ENCODE peak calls at places on chromosomes 3 and 15, in nine cellular contexts. One of them, this sample, is unnamed.
A peak's percentile ranks its signal among the peaks of the same experiment; 100 is the strongest.

GRCh38 chr3:127206611-127207516 is 13.9 kb downstream of the PRR23E start:
- DNase-seq in cardiac muscle cell: no peak
- DNase-seq in WERI-Rb-1: no peak
- DNase-seq in fibroblast of the aortic adventitia: no peak
- DNase-seq in cardiac fibroblast: no peak
- DNase-seq in lower leg skin: no peak
- DNase-seq in brain microvascular endothelial cell: no peak
- DNase-seq in ascending aorta: no peak
- DNase-seq in MCF 10A: no peak
- DNase-seq in this sample: no peak

GRCh38 chr3:30075514-30075913 is 530.9 kb upstream of the TGFBR2 start:
- DNase-seq in fibroblast of the aortic adventitia: no peak
- DNase-seq in lower leg skin: no peak
- DNase-seq in brain microvascular endothelial cell: no peak
- DNase-seq in WERI-Rb-1: no peak
- DNase-seq in cardiac fibroblast: no peak
- DNase-seq in MCF 10A: no peak
- DNase-seq in ascending aorta: no peak
- DNase-seq in cardiac muscle cell: no peak
- DNase-seq in this sample: no peak

GRCh38 chr3:103295974-103296570 is 861.3 kb downstream of the ZPLD1 start:
- DNase-seq in MCF 10A: peak; percentile 23
- DNase-seq in cardiac muscle cell: peak; percentile 1
- DNase-seq in ascending aorta: no peak
- DNase-seq in WERI-Rb-1: no peak
- DNase-seq in cardiac fibroblast: peak; percentile 9
- DNase-seq in brain microvascular endothelial cell: peak; percentile 2
- DNase-seq in lower leg skin: no peak
- DNase-seq in fibroblast of the aortic adventitia: no peak
- DNase-seq in this sample: no peak

GRCh38 chr3:110814170-110815007 is 257.2 kb upstream of the NECTIN3 start:
- DNase-seq in cardiac fibroblast: peak; percentile 93
- DNase-seq in fibroblast of the aortic adventitia: peak; percentile 70
- DNase-seq in MCF 10A: peak; percentile 76
- DNase-seq in lower leg skin: no peak
- DNase-seq in cardiac muscle cell: peak; percentile 81
- DNase-seq in ascending aorta: no peak
- DNase-seq in WERI-Rb-1: no peak
- DNase-seq in brain microvascular endothelial cell: peak; percentile 78
- DNase-seq in this sample: peak; percentile 62

GRCh38 chr3:43879166-43879565 is 188.4 kb downstream of the ABHD5 start:
- DNase-seq in cardiac muscle cell: no peak
- DNase-seq in cardiac fibroblast: peak; percentile 60
- DNase-seq in fibroblast of the aortic adventitia: no peak
- DNase-seq in brain microvascular endothelial cell: no peak
- DNase-seq in lower leg skin: no peak
- DNase-seq in ascending aorta: no peak
- DNase-seq in WERI-Rb-1: peak; percentile 49
- DNase-seq in MCF 10A: peak; percentile 50
- DNase-seq in this sample: peak; percentile 59

GRCh38 chr3:179871782-179872181 is 165.0 kb downstream of the PEX5L start:
- DNase-seq in brain microvascular endothelial cell: no peak
- DNase-seq in MCF 10A: no peak
- DNase-seq in cardiac muscle cell: no peak
- DNase-seq in ascending aorta: no peak
- DNase-seq in WERI-Rb-1: no peak
- DNase-seq in fibroblast of the aortic adventitia: no peak
- DNase-seq in cardiac fibroblast: no peak
- DNase-seq in lower leg skin: no peak
- DNase-seq in this sample: no peak

GRCh38 chr15:91223902-91224301 is 123.8 kb downstream of the SV2B start:
- DNase-seq in lower leg skin: no peak
- DNase-seq in MCF 10A: no peak
- DNase-seq in fibroblast of the aortic adventitia: no peak
- DNase-seq in brain microvascular endothelial cell: no peak
- DNase-seq in ascending aorta: no peak
- DNase-seq in WERI-Rb-1: no peak
- DNase-seq in cardiac muscle cell: no peak
- DNase-seq in cardiac fibroblast: no peak
- DNase-seq in this sample: no peak

GRCh38 chr3:4350789-4351163 is 47.6 kb downstream of the SETMAR start:
- DNase-seq in MCF 10A: peak; percentile 68
- DNase-seq in fibroblast of the aortic adventitia: peak; percentile 88
- DNase-seq in cardiac muscle cell: peak; percentile 91
- DNase-seq in WERI-Rb-1: peak; percentile 42
- DNase-seq in ascending aorta: no peak
- DNase-seq in cardiac fibroblast: peak; percentile 91
- DNase-seq in lower leg skin: peak; percentile 35
- DNase-seq in brain microvascular endothelial cell: peak; percentile 44
- DNase-seq in this sample: peak; percentile 28

GRCh38 chr15:81277851-81278250 is 46.1 kb downstream of the STARD5 start:
- DNase-seq in fibroblast of the aortic adventitia: no peak
- DNase-seq in ascending aorta: no peak
- DNase-seq in WERI-Rb-1: no peak
- DNase-seq in lower leg skin: no peak
- DNase-seq in cardiac muscle cell: no peak
- DNase-seq in cardiac fibroblast: no peak
- DNase-seq in MCF 10A: no peak
- DNase-seq in brain microvascular endothelial cell: no peak
- DNase-seq in this sample: no peak

GRCh38 chr15:61639491-61639890 is 410.4 kb upstream of the RORA start:
- DNase-seq in cardiac fibroblast: no peak
- DNase-seq in fibroblast of the aortic adventitia: no peak
- DNase-seq in cardiac muscle cell: no peak
- DNase-seq in ascending aorta: no peak
- DNase-seq in WERI-Rb-1: peak; percentile 80
- DNase-seq in MCF 10A: no peak
- DNase-seq in brain microvascular endothelial cell: no peak
- DNase-seq in lower leg skin: no peak
- DNase-seq in this sample: no peak

GRCh38 chr15:61640751-61641150 is 411.6 kb upstream of the RORA start:
- DNase-seq in ascending aorta: no peak
- DNase-seq in brain microvascular endothelial cell: no peak
- DNase-seq in MCF 10A: no peak
- DNase-seq in cardiac muscle cell: no peak
- DNase-seq in cardiac fibroblast: no peak
- DNase-seq in WERI-Rb-1: no peak
- DNase-seq in lower leg skin: no peak
- DNase-seq in fibroblast of the aortic adventitia: no peak
- DNase-seq in this sample: no peak

GRCh38 chr15:61641645-61642044 is 412.5 kb upstream of the RORA start:
- DNase-seq in MCF 10A: no peak
- DNase-seq in brain microvascular endothelial cell: no peak
- DNase-seq in WERI-Rb-1: no peak
- DNase-seq in fibroblast of the aortic adventitia: no peak
- DNase-seq in lower leg skin: no peak
- DNase-seq in cardiac muscle cell: no peak
- DNase-seq in ascending aorta: no peak
- DNase-seq in cardiac fibroblast: no peak
- DNase-seq in this sample: no peak

GRCh38 chr15:61644550-61644949 is 415.4 kb upstream of the RORA start:
- DNase-seq in ascending aorta: no peak
- DNase-seq in brain microvascular endothelial cell: no peak
- DNase-seq in MCF 10A: no peak
- DNase-seq in WERI-Rb-1: peak; percentile 28
- DNase-seq in lower leg skin: no peak
- DNase-seq in cardiac fibroblast: no peak
- DNase-seq in cardiac muscle cell: peak; percentile 9
- DNase-seq in fibroblast of the aortic adventitia: no peak
- DNase-seq in this sample: no peak
- TF ChIP-seq CTCF in ascending aorta: no peak
- TF ChIP-seq CTCF in brain microvascular endothelial cell: no peak
- TF ChIP-seq CTCF in MCF 10A: no peak
- TF ChIP-seq CTCF in WERI-Rb-1: no peak
- TF ChIP-seq CTCF in lower leg skin: no peak
- TF ChIP-seq CTCF in cardiac fibroblast: no peak
- TF ChIP-seq CTCF in cardiac muscle cell: peak; percentile 9
- TF ChIP-seq CTCF in fibroblast of the aortic adventitia: no peak
- TF ChIP-seq CTCF in this sample: no peak

GRCh38 chr3:53668872-53669271 is 174.5 kb downstream of the CACNA1D start:
- DNase-seq in cardiac muscle cell: peak; percentile 16
- DNase-seq in MCF 10A: peak; percentile 13
- DNase-seq in brain microvascular endothelial cell: no peak
- DNase-seq in lower leg skin: no peak
- DNase-seq in cardiac fibroblast: no peak
- DNase-seq in ascending aorta: no peak
- DNase-seq in fibroblast of the aortic adventitia: peak; percentile 12
- DNase-seq in WERI-Rb-1: no peak
- DNase-seq in this sample: no peak
- TF ChIP-seq CTCF in cardiac muscle cell: peak; percentile 51
- TF ChIP-seq CTCF in MCF 10A: peak; percentile 31
- TF ChIP-seq CTCF in brain microvascular endothelial cell: peak; percentile 65
- TF ChIP-seq CTCF in lower leg skin: no peak
- TF ChIP-seq CTCF in cardiac fibroblast: peak; percentile 31
- TF ChIP-seq CTCF in ascending aorta: no peak
- TF ChIP-seq CTCF in fibroblast of the aortic adventitia: peak; percentile 45
- TF ChIP-seq CTCF in WERI-Rb-1: peak; percentile 46
- TF ChIP-seq CTCF in this sample: no peak

GRCh38 chr15:98344591-98344990 is 303.7 kb upstream of the IGF1R start:
- DNase-seq in WERI-Rb-1: no peak
- DNase-seq in lower leg skin: no peak
- DNase-seq in ascending aorta: no peak
- DNase-seq in cardiac fibroblast: no peak
- DNase-seq in MCF 10A: no peak
- DNase-seq in brain microvascular endothelial cell: no peak
- DNase-seq in cardiac muscle cell: no peak
- DNase-seq in fibroblast of the aortic adventitia: no peak
- DNase-seq in this sample: no peak
- TF ChIP-seq CTCF in WERI-Rb-1: no peak
- TF ChIP-seq CTCF in lower leg skin: no peak
- TF ChIP-seq CTCF in ascending aorta: no peak
- TF ChIP-seq CTCF in cardiac fibroblast: no peak
- TF ChIP-seq CTCF in MCF 10A: no peak
- TF ChIP-seq CTCF in brain microvascular endothelial cell: no peak
- TF ChIP-seq CTCF in cardiac muscle cell: no peak
- TF ChIP-seq CTCF in fibroblast of the aortic adventitia: no peak
- TF ChIP-seq CTCF in this sample: no peak

GRCh38 chr3:124769462-124769861 is 39.2 kb downstream of the UMPS start:
- DNase-seq in cardiac fibroblast: no peak
- DNase-seq in WERI-Rb-1: no peak
- DNase-seq in fibroblast of the aortic adventitia: no peak
- DNase-seq in lower leg skin: no peak
- DNase-seq in MCF 10A: no peak
- DNase-seq in cardiac muscle cell: no peak
- DNase-seq in ascending aorta: no peak
- DNase-seq in brain microvascular endothelial cell: no peak
- DNase-seq in this sample: no peak

GRCh38 chr3:124770341-124771082 is 40.3 kb downstream of the UMPS start:
- DNase-seq in cardiac fibroblast: peak; percentile 35
- DNase-seq in lower leg skin: no peak
- DNase-seq in cardiac muscle cell: peak; percentile 56
- DNase-seq in MCF 10A: no peak
- DNase-seq in ascending aorta: no peak
- DNase-seq in WERI-Rb-1: peak; percentile 86
- DNase-seq in fibroblast of the aortic adventitia: no peak
- DNase-seq in brain microvascular endothelial cell: no peak
- DNase-seq in this sample: no peak

GRCh38 chr3:124767691-124768090 is 37.4 kb downstream of the UMPS start:
- DNase-seq in fibroblast of the aortic adventitia: no peak
- DNase-seq in lower leg skin: no peak
- DNase-seq in cardiac muscle cell: no peak
- DNase-seq in MCF 10A: no peak
- DNase-seq in brain microvascular endothelial cell: no peak
- DNase-seq in cardiac fibroblast: no peak
- DNase-seq in WERI-Rb-1: no peak
- DNase-seq in ascending aorta: no peak
- DNase-seq in this sample: no peak

GRCh38 chr3:124767259-124767658 is 37.0 kb downstream of the UMPS start:
- DNase-seq in WERI-Rb-1: no peak
- DNase-seq in ascending aorta: no peak
- DNase-seq in MCF 10A: no peak
- DNase-seq in cardiac fibroblast: no peak
- DNase-seq in lower leg skin: no peak
- DNase-seq in fibroblast of the aortic adventitia: no peak
- DNase-seq in brain microvascular endothelial cell: no peak
- DNase-seq in cardiac muscle cell: no peak
- DNase-seq in this sample: no peak

DNA sequence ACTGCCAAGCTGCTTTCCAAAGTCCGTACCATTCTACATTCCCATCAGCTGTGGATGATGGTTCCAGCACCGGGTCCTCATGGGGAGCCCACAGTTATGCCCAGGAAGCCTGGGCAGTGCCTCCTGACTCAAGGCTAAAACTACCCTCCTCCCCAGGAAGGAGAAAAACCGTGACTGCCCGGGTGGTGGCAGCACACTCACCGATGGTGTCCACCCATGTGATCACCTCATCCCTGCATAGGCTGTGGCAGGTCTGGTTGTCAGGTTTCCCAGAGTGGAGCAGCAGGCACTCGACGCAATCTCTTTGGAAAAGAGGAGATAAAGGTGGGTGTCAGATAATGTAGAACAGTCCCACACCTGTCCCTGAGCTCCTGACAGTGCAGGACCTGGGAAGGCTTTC is 38.6 kb downstream of the UMPS start:
- DNase-seq in fibroblast of the aortic adventitia: no peak
- DNase-seq in lower leg skin: no peak
- DNase-seq in cardiac muscle cell: no peak
- DNase-seq in MCF 10A: peak; percentile 56
- DNase-seq in brain microvascular endothelial cell: no peak
- DNase-seq in cardiac fibroblast: no peak
- DNase-seq in WERI-Rb-1: no peak
- DNase-seq in ascending aorta: no peak
- DNase-seq in this sample: peak; percentile 51
- TF ChIP-seq CTCF in fibroblast of the aortic adventitia: no peak
- TF ChIP-seq CTCF in lower leg skin: no peak
- TF ChIP-seq CTCF in cardiac muscle cell: peak; percentile 33
- TF ChIP-seq CTCF in MCF 10A: peak; percentile 43
- TF ChIP-seq CTCF in brain microvascular endothelial cell: peak; percentile 55
- TF ChIP-seq CTCF in cardiac fibroblast: peak; percentile 28
- TF ChIP-seq CTCF in WERI-Rb-1: no peak
- TF ChIP-seq CTCF in ascending aorta: no peak
- TF ChIP-seq CTCF in this sample: no peak

GRCh38 chr3:18513091-18513490 is 88.0 kb upstream of the SATB1 start:
- DNase-seq in cardiac muscle cell: no peak
- DNase-seq in lower leg skin: no peak
- DNase-seq in ascending aorta: no peak
- DNase-seq in WERI-Rb-1: no peak
- DNase-seq in MCF 10A: no peak
- DNase-seq in cardiac fibroblast: no peak
- DNase-seq in brain microvascular endothelial cell: no peak
- DNase-seq in fibroblast of the aortic adventitia: no peak
- DNase-seq in this sample: no peak
- TF ChIP-seq CTCF in cardiac muscle cell: no peak
- TF ChIP-seq CTCF in lower leg skin: no peak
- TF ChIP-seq CTCF in ascending aorta: no peak
- TF ChIP-seq CTCF in WERI-Rb-1: no peak
- TF ChIP-seq CTCF in MCF 10A: no peak
- TF ChIP-seq CTCF in cardiac fibroblast: no peak
- TF ChIP-seq CTCF in brain microvascular endothelial cell: no peak
- TF ChIP-seq CTCF in fibroblast of the aortic adventitia: no peak
- TF ChIP-seq CTCF in this sample: no peak

GRCh38 chr3:193132247-193132646 is 108.8 kb upstream of the PLAAT1 start:
- DNase-seq in brain microvascular endothelial cell: no peak
- DNase-seq in fibroblast of the aortic adventitia: peak; percentile 13
- DNase-seq in lower leg skin: no peak
- DNase-seq in ascending aorta: no peak
- DNase-seq in cardiac fibroblast: no peak
- DNase-seq in WERI-Rb-1: no peak
- DNase-seq in cardiac muscle cell: no peak
- DNase-seq in MCF 10A: no peak
- DNase-seq in this sample: no peak
- TF ChIP-seq CTCF in brain microvascular endothelial cell: no peak
- TF ChIP-seq CTCF in fibroblast of the aortic adventitia: no peak
- TF ChIP-seq CTCF in lower leg skin: no peak
- TF ChIP-seq CTCF in ascending aorta: no peak
- TF ChIP-seq CTCF in cardiac fibroblast: no peak
- TF ChIP-seq CTCF in WERI-Rb-1: no peak
- TF ChIP-seq CTCF in cardiac muscle cell: no peak
- TF ChIP-seq CTCF in MCF 10A: no peak
- TF ChIP-seq CTCF in this sample: no peak